ENCODE peak calls at places on chromosomes 2 and 18, in eight cellular contexts. R is lower leg skin, I is cardiac muscle cell, T is glutamatergic neuron, S is endothelial cell, C is gastrocnemius medialis, Y is fibroblast of villous mesenchyme, J is colonic mucosa. X is an unnamed sample.
A peak's percentile ranks its signal among the peaks of the same experiment; 100 is the strongest.

GRCh38 chr2:136235451-136236418 is 117.8 kb upstream of the CXCR4 start:
- DNase-seq in R (no peak), I (no peak), T (no peak), S (no peak), C (no peak), Y (peak; percentile 6), J (no peak), X (peak; percentile 19)

GRCh38 chr2:204670124-204670523 is 124.8 kb downstream of the PARD3B start:
- DNase-seq in R (no peak), I (no peak), T (no peak), S (no peak), C (no peak), Y (peak; percentile 78), J (peak; percentile 18), X (no peak)

GRCh38 chr18:24402209-24402785 is 4.7 kb upstream of the OSBPL1A start:
- DNase-seq in R (no peak), I (no peak), T (peak; percentile 54), S (peak; percentile 44), C (no peak), Y (no peak), J (no peak), X (no peak)

GRCh38 chr18:75783816-75784215 is 356.3 kb upstream of the SMIM21 start:
- DNase-seq in R (no peak), I (no peak), T (no peak), S (no peak), C (no peak), Y (no peak), J (no peak), X (no peak)

GRCh38 chr2:217440000-217440399 is 562.8 kb downstream of the TNS1 start:
- DNase-seq in R (no peak), I (no peak), T (no peak), S (no peak), C (no peak), Y (no peak), J (no peak), X (no peak)

GRCh38 chr18:63646916-63647315 is 2.9 kb upstream of the SERPINB4 start:
- DNase-seq in R (no peak), I (no peak), T (no peak), S (no peak), C (no peak), Y (no peak), J (no peak), X (no peak)

GRCh38 chr2:224520064-224520463 is 65.1 kb downstream of the CUL3 start:
- DNase-seq in R (no peak), I (no peak), T (no peak), S (no peak), C (no peak), Y (peak; percentile 94), J (no peak), X (peak; percentile 54)

GRCh38 chr18:36831139-36831538 is 2.2 kb downstream of the KIAA1328 start:
- DNase-seq in R (no peak), I (no peak), T (no peak), S (no peak), C (no peak), Y (peak; percentile 65), J (no peak), X (peak; percentile 74)

GRCh38 chr2:149924549-149925213 is 337.1 kb upstream of the MMADHC start:
- DNase-seq in R (no peak), I (no peak), T (no peak), S (no peak), C (no peak), Y (no peak), J (no peak), X (no peak)

GRCh38 chr2:104965900-104966299 is 72.0 kb upstream of the MRPS9 start:
- DNase-seq in R (no peak), I (no peak), T (no peak), S (no peak), C (no peak), Y (no peak), J (no peak), X (no peak)
- TF ChIP-seq CTCF in R (no peak), I (no peak), T (no peak), S (no peak), C (no peak), Y (no peak), J (no peak), X (no peak)

DNA sequence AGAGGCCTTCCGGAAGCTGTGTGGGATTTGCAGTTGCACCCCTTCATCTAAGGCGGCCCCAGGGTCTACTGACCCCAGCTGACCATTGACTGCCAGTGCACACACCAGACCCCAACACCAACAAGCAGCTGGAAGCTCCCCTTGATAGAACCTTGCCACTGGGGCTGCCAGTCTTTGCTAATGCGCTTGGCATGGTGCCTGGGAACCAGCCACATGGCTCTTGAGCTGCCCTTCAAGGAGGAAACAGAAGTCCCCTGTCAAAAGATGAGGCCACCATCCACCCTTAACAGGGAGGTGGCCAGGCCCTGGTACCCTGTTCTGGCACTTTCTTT is 8.5 kb downstream of the ALPI start:
- DNase-seq in R (no peak), I (no peak), T (no peak), S (no peak), C (no peak), Y (no peak), J (no peak), X (no peak)
- TF ChIP-seq CTCF in R (no peak), I (no peak), T (no peak), S (no peak), C (no peak), Y (no peak), J (no peak), X (no peak)

GRCh38 chr2:32812316-32812715 is 134.4 kb upstream of the LTBP1 start:
- DNase-seq in R (no peak), I (no peak), T (no peak), S (no peak), C (no peak), Y (peak; percentile 31), J (no peak), X (peak; percentile 78)
- TF ChIP-seq CTCF in R (no peak), I (no peak), T (no peak), S (no peak), C (no peak), Y (no peak), J (no peak), X (no peak)

DNA sequence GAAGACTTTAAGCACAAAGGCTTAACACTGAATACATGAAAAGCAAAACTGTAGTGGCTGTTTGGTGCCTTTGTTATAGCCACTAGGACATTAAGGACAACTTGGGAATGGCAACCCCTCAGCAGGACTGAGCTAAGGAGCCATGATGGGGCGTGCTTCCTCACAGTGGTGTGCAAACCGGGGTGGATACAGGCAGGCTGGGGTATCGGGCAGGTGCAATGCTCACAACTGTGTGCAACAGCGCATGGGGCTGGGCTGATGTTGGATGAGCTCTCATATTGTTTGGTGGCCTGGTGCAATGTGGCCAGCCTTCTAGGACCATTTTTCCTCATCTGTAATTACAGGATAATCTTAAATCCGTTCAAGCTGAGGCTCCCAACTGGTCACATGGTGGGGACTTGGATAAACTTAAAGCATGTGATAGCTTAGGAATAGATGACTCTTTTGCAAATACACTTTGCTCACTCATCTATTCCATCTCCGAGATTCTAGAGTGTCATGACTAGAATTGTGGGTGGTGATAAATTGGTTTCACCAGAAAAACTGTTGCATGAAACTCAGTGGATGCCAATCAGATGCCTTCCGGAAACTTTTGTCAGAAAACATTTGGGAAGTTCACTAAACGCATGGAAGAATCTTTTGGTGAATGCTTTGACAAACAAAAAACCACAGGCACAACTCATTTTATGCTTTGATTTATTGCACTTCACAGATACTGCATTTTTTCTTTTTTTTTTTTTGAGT is 116.5 kb downstream of the PXDN start:
- DNase-seq in R (no peak), I (no peak), T (no peak), S (no peak), C (no peak), Y (peak; percentile 68), J (no peak), X (no peak)
- TF ChIP-seq CTCF in R (no peak), I (no peak), T (no peak), S (no peak), C (no peak), Y (no peak), J (no peak), X (no peak)

DNA sequence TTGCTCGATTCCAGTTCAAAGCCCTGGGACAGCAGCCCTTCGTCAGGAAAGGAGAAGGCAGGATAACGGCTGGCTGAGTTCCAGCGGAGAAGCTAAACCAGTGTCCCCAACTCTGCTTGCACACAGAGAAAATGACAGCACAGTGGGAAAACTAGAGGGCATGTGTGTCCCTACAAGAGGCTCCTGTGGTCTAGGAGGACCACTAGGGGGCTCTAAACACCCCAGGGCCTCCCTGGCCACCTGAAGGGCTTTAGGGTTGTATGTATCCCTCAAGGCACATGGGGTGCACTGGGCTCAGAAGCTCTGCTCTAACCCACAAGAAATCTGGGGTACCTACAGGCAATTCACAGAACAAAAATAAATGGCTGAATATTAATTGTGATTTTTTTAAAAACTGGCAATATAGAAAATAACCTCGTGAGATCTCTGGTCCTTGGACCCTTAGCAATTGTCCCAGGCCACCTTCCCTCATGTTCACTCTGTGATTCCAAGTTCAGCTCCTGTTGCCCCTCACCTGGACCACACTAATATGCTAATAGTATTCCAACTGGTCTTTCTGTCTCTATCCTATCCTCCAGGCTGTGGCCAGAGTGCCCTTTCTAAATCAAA is 17.5 kb downstream of the STAT1 start:
- DNase-seq in R (no peak), I (peak; percentile 70), T (peak; percentile 34), S (peak; percentile 49), C (no peak), Y (peak; percentile 39), J (no peak), X (no peak)
- TF ChIP-seq CTCF in R (no peak), I (peak; percentile 84), T (peak; percentile 51), S (peak; percentile 25), C (peak; percentile 55), Y (peak; percentile 81), J (peak; percentile 52), X (peak; percentile 67)

GRCh38 chr2:37877457-37878315 is 47.4 kb upstream of the RMDN2 start:
- DNase-seq in R (no peak), I (peak; percentile 79), T (no peak), S (peak; percentile 49), C (no peak), Y (peak; percentile 70), J (peak; percentile 60), X (peak; percentile 81)
- TF ChIP-seq CTCF in R (no peak), I (peak; percentile 62), T (peak; percentile 77), S (peak; percentile 85), C (peak; percentile 78), Y (peak; percentile 68), J (peak; percentile 67), X (peak; percentile 37)

DNA sequence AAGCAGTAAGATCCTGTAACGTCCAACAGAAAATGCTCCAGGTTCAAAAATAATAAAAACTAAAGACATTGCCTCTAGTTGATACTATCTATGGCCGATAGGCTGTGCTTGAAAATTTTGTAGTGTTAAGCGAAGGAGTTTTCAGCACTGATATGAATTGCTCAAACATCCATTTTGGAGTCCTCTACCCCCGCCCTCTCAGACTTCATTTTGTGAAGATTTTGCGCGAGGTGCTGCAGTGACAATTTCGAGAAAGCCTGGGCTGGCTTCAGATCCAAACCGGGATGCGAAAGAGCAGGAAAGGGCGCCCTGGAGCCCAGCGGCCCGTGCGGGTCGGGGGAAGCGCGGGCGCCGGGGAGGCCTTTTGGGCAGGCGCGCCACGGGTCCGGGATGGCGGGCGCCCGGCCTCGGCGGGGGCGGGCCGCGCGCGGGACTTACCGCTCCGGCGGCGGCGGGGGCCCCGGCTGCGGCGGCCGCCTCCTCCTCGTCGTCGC is 1.8 kb downstream of the SP3 start:
- DNase-seq in R (peak; percentile 61), I (peak; percentile 69), T (no peak), S (peak; percentile 60), C (peak; percentile 48), Y (peak; percentile 81), J (peak; percentile 61), X (peak; percentile 35)
- TF ChIP-seq CTCF in R (no peak), I (peak; percentile 45), T (peak; percentile 51), S (peak; percentile 44), C (peak; percentile 50), Y (peak; percentile 41), J (peak; percentile 24), X (peak; percentile 26)

GRCh38 chr2:68441994-68442322 is 25.1 kb downstream of the FBXO48 start:
- DNase-seq in R (no peak), I (no peak), T (no peak), S (no peak), C (no peak), Y (no peak), J (no peak), X (no peak)
- TF ChIP-seq CTCF in R (no peak), I (no peak), T (peak; percentile 28), S (no peak), C (peak; percentile 18), Y (no peak), J (no peak), X (no peak)